ENCODE peak calls at places on chromosomes 3 and 15, in ten cellular contexts. B is cardiac muscle cell, T is non-pigmented ciliary epithelial cell, J is Caki2, K is hippocampal formation, D is bronchial epithelial cell, F is amygdala, I is KBM-7, H is NCI-H69, X is AG09309. Y is an unnamed sample.

GRCh38 chr15:25903024-25903581 is 40.0 kb upstream of the ATP10A start:
- DNase-seq in X (no peak), K (no peak), I (peak), H (no peak), D (peak), J (no peak), F (no peak), T (no peak), B (no peak), Y (no peak)

GRCh38 chr3:174377684-174378083 is 481.4 kb upstream of the NAALADL2 start:
- DNase-seq in X (no peak), K (no peak), T (no peak), H (no peak), F (no peak), J (no peak), I (no peak), D (no peak), B (no peak), Y (no peak)

GRCh38 chr3:9792405-9793160 is at the start of the genes ARPC4 and TADA3:
- DNase-seq in K (peak), D (peak), X (peak), J (peak), I (peak), T (peak), F (peak), H (peak), B (peak), Y (peak)

GRCh38 chr3:158005391-158006100 is 100.7 kb downstream of the SHOX2 start:
- DNase-seq in I (no peak), J (no peak), H (no peak), D (no peak), T (no peak), F (no peak), K (no peak), X (no peak), B (no peak), Y (no peak)

GRCh38 chr3:142645236-142645793 is 49.1 kb downstream of the PLS1 start:
- DNase-seq in I (no peak), J (peak), B (no peak), H (peak), D (peak), K (no peak), X (no peak), F (no peak), T (peak), Y (no peak)

GRCh38 chr15:52256930-52257733 is 38.5 kb downstream of the MYO5C start:
- DNase-seq in J (no peak), X (no peak), D (no peak), T (no peak), B (no peak), K (no peak), H (no peak), I (no peak), F (no peak), Y (no peak)

GRCh38 chr15:99507732-99508571 is 57.8 kb upstream of the MEF2A start:
- DNase-seq in I (peak), K (no peak), T (no peak), X (no peak), D (no peak), H (no peak), F (no peak), J (no peak), B (no peak), Y (peak)

GRCh38 chr15:40257656-40258450 is 19.0 kb downstream of the PAK6 start:
- DNase-seq in D (no peak), B (no peak), H (no peak), I (no peak), K (no peak), X (no peak), F (no peak), T (no peak), J (no peak), Y (no peak)

GRCh38 chr3:25001041-25001591 is 426.9 kb upstream of the RARB start:
- DNase-seq in K (no peak), B (peak), T (no peak), H (no peak), F (no peak), X (peak), J (no peak), I (no peak), D (no peak), Y (no peak)

GRCh38 chr3:13037458-13038117 is 35.6 kb downstream of the IQSEC1 start:
- DNase-seq in H (no peak), F (no peak), I (no peak), D (peak), T (no peak), B (no peak), K (no peak), X (no peak), J (no peak), Y (no peak)

GRCh38 chr3:117665311-117665710 is 955.7 kb downstream of the TUSC7 start:
- DNase-seq in I (no peak), K (no peak), B (no peak), D (no peak), F (no peak), J (no peak), T (no peak), H (peak), X (no peak), Y (peak)

GRCh38 chr3:33668618-33669017 is 49.4 kb downstream of the CLASP2 start:
- DNase-seq in H (no peak), J (no peak), K (no peak), X (no peak), T (no peak), I (no peak), F (no peak), B (no peak), D (no peak), Y (no peak)

GRCh38 chr15:53910236-53910849 is 67.9 kb upstream of the UNC13C start:
- DNase-seq in J (no peak), I (no peak), H (peak), F (no peak), K (no peak), D (peak), X (no peak), T (no peak), B (no peak), Y (no peak)

GRCh38 chr3:184227481-184227935 is 1.9 kb upstream of the VWA5B2 start:
- DNase-seq in H (peak), F (no peak), X (no peak), D (peak), B (peak), I (peak), K (no peak), T (no peak), J (no peak), Y (no peak)

GRCh38 chr3:144893980-144894379 is 922.4 kb downstream of the DIPK2A start:
- DNase-seq in T (no peak), D (no peak), X (no peak), B (no peak), F (no peak), I (no peak), J (no peak), H (no peak), K (no peak), Y (no peak)

GRCh38 chr3:161305095-161305991 is 66.0 kb downstream of the SPTSSB start:
- DNase-seq in B (no peak), I (peak), F (no peak), K (no peak), D (peak), J (no peak), H (peak), X (no peak), T (no peak), Y (no peak)

GRCh38 chr15:41811432-41812195 is 16.3 kb upstream of the JMJD7 start:
- DNase-seq in K (peak), T (no peak), H (peak), D (peak), B (peak), I (peak), X (peak), F (peak), J (peak), Y (peak)

GRCh38 chr3:12138044-12138443 is 20.7 kb downstream of the TIMP4 start:
- DNase-seq in I (peak), B (no peak), K (no peak), F (no peak), T (no peak), D (peak), X (no peak), H (no peak), J (peak), Y (no peak)

GRCh38 chr15:67510597-67511225 is 10.2 kb upstream of the C15orf61 start:
- DNase-seq in F (no peak), H (no peak), I (no peak), T (no peak), B (no peak), X (no peak), J (no peak), K (no peak), D (no peak), Y (no peak)

GRCh38 chr15:100588638-100589242 is 13.2 kb downstream of the LINS1 start:
- DNase-seq in K (no peak), J (peak), X (no peak), H (peak), B (peak), T (no peak), F (no peak), D (no peak), I (peak), Y (no peak)

GRCh38 chr3:11954312-11954934 is 49.8 kb upstream of the SYN2 start:
- DNase-seq in F (no peak), T (no peak), B (no peak), I (no peak), J (no peak), X (no peak), H (peak), K (no peak), D (peak), Y (no peak)

GRCh38 chr3:122978569-122978968 is 49.0 kb downstream of the SEMA5B start:
- DNase-seq in H (no peak), B (no peak), I (no peak), D (no peak), F (no peak), X (no peak), T (no peak), K (no peak), J (no peak), Y (no peak)

GRCh38 chr3:182921665-182922355 is 58.5 kb downstream of the DCUN1D1 start:
- DNase-seq in H (no peak), K (no peak), D (no peak), B (no peak), X (peak), F (no peak), I (no peak), T (no peak), J (no peak), Y (no peak)

GRCh38 chr3:49411550-49411967 is 217 bp downstream of the RHOA start:
- DNase-seq in X (no peak), T (no peak), D (no peak), H (peak), J (no peak), B (no peak), K (peak), I (peak), F (no peak), Y (peak)

GRCh38 chr15:82664021-82664420 is 16.9 kb upstream of the CPEB1 start:
- DNase-seq in T (no peak), X (no peak), K (no peak), I (no peak), H (no peak), F (no peak), B (no peak), J (no peak), D (no peak), Y (no peak)

GRCh38 chr15:73786518-73786917 is 33.4 kb upstream of the INSYN1 start:
- DNase-seq in X (no peak), H (no peak), J (no peak), I (no peak), K (peak), D (no peak), B (no peak), T (no peak), F (peak), Y (peak)

GRCh38 chr15:59736181-59736580 is 47.1 kb upstream of the BNIP2 start:
- DNase-seq in D (no peak), F (no peak), B (no peak), J (no peak), I (no peak), K (no peak), T (no peak), X (no peak), H (peak), Y (no peak)

Y was measured in Ammon's horn.